ENCODE peak calls at places on chromosomes 7 and 10, in ten cellular contexts. One of them, this sample, is unnamed.

GRCh38 chr10:50417486-50417905 is 166.2 kb upstream of the ASAH2 start:
- DNase-seq in heart left ventricle: no peak
- DNase-seq in stomach: no peak
- DNase-seq in suprapubic skin: no peak
- DNase-seq in vagina: no peak
- DNase-seq in IMR-90: peak; percentile 3
- DNase-seq in uterus: no peak
- DNase-seq in breast epithelium: no peak
- DNase-seq in ovary: no peak
- DNase-seq in tibial nerve: peak; percentile 31
- DNase-seq in this sample: no peak

GRCh38 chr7:99453105-99453504 is 12.9 kb downstream of the ATP5MF start:
- DNase-seq in heart left ventricle: peak; percentile 40
- DNase-seq in stomach: no peak
- DNase-seq in suprapubic skin: no peak
- DNase-seq in vagina: no peak
- DNase-seq in IMR-90: no peak
- DNase-seq in uterus: no peak
- DNase-seq in breast epithelium: no peak
- DNase-seq in ovary: no peak
- DNase-seq in tibial nerve: no peak
- DNase-seq in this sample: no peak

GRCh38 chr10:83253272-83253671 is 886.0 kb upstream of the GHITM start:
- DNase-seq in heart left ventricle: no peak
- DNase-seq in stomach: no peak
- DNase-seq in suprapubic skin: no peak
- DNase-seq in vagina: no peak
- DNase-seq in IMR-90: no peak
- DNase-seq in uterus: no peak
- DNase-seq in breast epithelium: no peak
- DNase-seq in ovary: no peak
- DNase-seq in tibial nerve: no peak
- DNase-seq in this sample: no peak

GRCh38 chr7:55193245-55193644 is 171.9 kb upstream of the LANCL2 start:
- DNase-seq in heart left ventricle: no peak
- DNase-seq in stomach: no peak
- DNase-seq in suprapubic skin: no peak
- DNase-seq in vagina: peak; percentile 83
- DNase-seq in IMR-90: peak; percentile 22
- DNase-seq in uterus: no peak
- DNase-seq in breast epithelium: peak; percentile 9
- DNase-seq in ovary: no peak
- DNase-seq in tibial nerve: no peak
- DNase-seq in this sample: no peak

GRCh38 chr10:112344261-112344660 is 29.7 kb upstream of the ACSL5 start:
- DNase-seq in heart left ventricle: no peak
- DNase-seq in stomach: no peak
- DNase-seq in suprapubic skin: no peak
- DNase-seq in vagina: peak; percentile 62
- DNase-seq in IMR-90: no peak
- DNase-seq in uterus: no peak
- DNase-seq in breast epithelium: no peak
- DNase-seq in ovary: no peak
- DNase-seq in tibial nerve: no peak
- DNase-seq in this sample: no peak

GRCh38 chr7:68862736-68863135 is 735.5 kb upstream of the AUTS2 start:
- DNase-seq in heart left ventricle: no peak
- DNase-seq in stomach: no peak
- DNase-seq in suprapubic skin: no peak
- DNase-seq in vagina: no peak
- DNase-seq in IMR-90: no peak
- DNase-seq in uterus: no peak
- DNase-seq in breast epithelium: no peak
- DNase-seq in ovary: no peak
- DNase-seq in tibial nerve: no peak
- DNase-seq in this sample: no peak

GRCh38 chr7:25515876-25516275 is 287.6 kb upstream of the NPVF start:
- DNase-seq in heart left ventricle: no peak
- DNase-seq in stomach: no peak
- DNase-seq in suprapubic skin: no peak
- DNase-seq in vagina: no peak
- DNase-seq in IMR-90: no peak
- DNase-seq in uterus: no peak
- DNase-seq in breast epithelium: no peak
- DNase-seq in ovary: no peak
- DNase-seq in tibial nerve: no peak
- DNase-seq in this sample: no peak

GRCh38 chr7:92402920-92403759 is 44.1 kb upstream of the GATAD1 start:
- DNase-seq in heart left ventricle: no peak
- DNase-seq in stomach: no peak
- DNase-seq in suprapubic skin: no peak
- DNase-seq in vagina: no peak
- DNase-seq in IMR-90: peak; percentile 79
- DNase-seq in uterus: no peak
- DNase-seq in breast epithelium: no peak
- DNase-seq in ovary: no peak
- DNase-seq in tibial nerve: no peak
- DNase-seq in this sample: no peak

GRCh38 chr10:106619353-106619752 is 545.2 kb downstream of the SORCS1 start:
- DNase-seq in heart left ventricle: no peak
- DNase-seq in stomach: no peak
- DNase-seq in suprapubic skin: no peak
- DNase-seq in vagina: no peak
- DNase-seq in IMR-90: no peak
- DNase-seq in uterus: no peak
- DNase-seq in breast epithelium: no peak
- DNase-seq in ovary: no peak
- DNase-seq in tibial nerve: peak; percentile 35
- DNase-seq in this sample: no peak

GRCh38 chr10:660980-661890 is 28.2 kb downstream of the DIP2C start:
- DNase-seq in heart left ventricle: no peak
- DNase-seq in stomach: no peak
- DNase-seq in suprapubic skin: no peak
- DNase-seq in vagina: peak; percentile 83
- DNase-seq in IMR-90: no peak
- DNase-seq in uterus: no peak
- DNase-seq in breast epithelium: no peak
- DNase-seq in ovary: no peak
- DNase-seq in tibial nerve: no peak
- DNase-seq in this sample: peak; percentile 49

GRCh38 chr7:141701489-141702046 is 398 bp downstream of the DENND11 start:
- DNase-seq in heart left ventricle: peak; percentile 44
- DNase-seq in stomach: peak; percentile 51
- DNase-seq in suprapubic skin: peak; percentile 82
- DNase-seq in vagina: no peak
- DNase-seq in IMR-90: no peak
- DNase-seq in uterus: peak; percentile 27
- DNase-seq in breast epithelium: no peak
- DNase-seq in ovary: peak; percentile 59
- DNase-seq in tibial nerve: no peak
- DNase-seq in this sample: peak; percentile 56
- TF ChIP-seq POLR2A in heart left ventricle: no peak
- TF ChIP-seq POLR2A in stomach: no peak
- TF ChIP-seq POLR2A in suprapubic skin: no peak
- TF ChIP-seq POLR2A in vagina: no peak
- TF ChIP-seq POLR2A in IMR-90: no peak
- TF ChIP-seq POLR2A in uterus: no peak
- TF ChIP-seq POLR2A in breast epithelium: no peak
- TF ChIP-seq POLR2A in ovary: no peak
- TF ChIP-seq POLR2A in tibial nerve: no peak
- TF ChIP-seq POLR2A in this sample: no peak

DNA sequence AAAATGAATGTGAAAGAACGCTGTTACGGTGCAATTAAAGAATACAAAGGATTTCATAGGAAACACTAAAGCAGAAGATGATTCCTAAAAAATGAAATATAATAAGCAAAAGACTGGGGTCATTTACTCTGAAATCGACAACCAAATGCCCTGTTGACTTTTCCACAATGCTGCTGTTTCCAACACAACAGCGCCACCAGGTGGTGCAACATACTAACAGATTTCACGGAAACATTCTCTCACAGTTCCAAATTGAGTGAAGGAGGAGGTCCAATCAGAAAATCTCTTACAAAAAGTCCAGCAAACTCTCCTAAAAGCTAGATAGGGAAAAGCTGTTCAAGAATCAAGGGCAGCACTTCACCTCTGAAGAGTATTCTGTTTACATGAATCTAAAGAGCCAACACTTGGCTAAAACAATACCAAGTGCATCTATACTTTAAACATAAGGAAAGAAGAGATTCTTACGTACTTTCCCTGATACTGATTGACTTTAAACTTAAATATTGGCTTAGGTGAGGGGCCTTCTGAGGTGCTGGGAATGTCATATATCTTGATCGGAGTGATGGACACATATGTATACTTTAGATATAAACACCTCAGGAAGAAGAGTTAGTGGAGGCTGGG is 55.9 kb downstream of the UPF2 start:
- DNase-seq in heart left ventricle: peak; percentile 69
- DNase-seq in stomach: peak; percentile 84
- DNase-seq in suprapubic skin: peak; percentile 83
- DNase-seq in vagina: no peak
- DNase-seq in IMR-90: peak; percentile 84
- DNase-seq in uterus: peak; percentile 74
- DNase-seq in breast epithelium: peak; percentile 56
- DNase-seq in ovary: peak; percentile 84
- DNase-seq in tibial nerve: peak; percentile 93
- DNase-seq in this sample: peak; percentile 90
- TF ChIP-seq CTCF in heart left ventricle: peak; percentile 90
- TF ChIP-seq CTCF in stomach: no peak
- TF ChIP-seq CTCF in suprapubic skin: peak; percentile 66
- TF ChIP-seq CTCF in vagina: peak; percentile 85
- TF ChIP-seq CTCF in IMR-90: peak; percentile 89
- TF ChIP-seq CTCF in uterus: peak; percentile 68
- TF ChIP-seq CTCF in breast epithelium: peak; percentile 81
- TF ChIP-seq CTCF in ovary: peak; percentile 68
- TF ChIP-seq CTCF in tibial nerve: peak; percentile 75
- TF ChIP-seq CTCF in this sample: peak; percentile 86

GRCh38 chr7:130367836-130368235 is 12.5 kb upstream of the CPA1 start:
- DNase-seq in heart left ventricle: no peak
- DNase-seq in stomach: no peak
- DNase-seq in suprapubic skin: no peak
- DNase-seq in vagina: no peak
- DNase-seq in IMR-90: no peak
- DNase-seq in uterus: no peak
- DNase-seq in breast epithelium: no peak
- DNase-seq in ovary: no peak
- DNase-seq in tibial nerve: no peak
- DNase-seq in this sample: no peak

GRCh38 chr7:130368347-130368746 is 11.9 kb upstream of the CPA1 start:
- DNase-seq in heart left ventricle: no peak
- DNase-seq in stomach: no peak
- DNase-seq in suprapubic skin: no peak
- DNase-seq in vagina: no peak
- DNase-seq in IMR-90: no peak
- DNase-seq in uterus: no peak
- DNase-seq in breast epithelium: no peak
- DNase-seq in ovary: no peak
- DNase-seq in tibial nerve: no peak
- DNase-seq in this sample: no peak

GRCh38 chr7:130369110-130369711 is 11.1 kb upstream of the CPA1 start:
- DNase-seq in heart left ventricle: no peak
- DNase-seq in stomach: no peak
- DNase-seq in suprapubic skin: no peak
- DNase-seq in vagina: no peak
- DNase-seq in IMR-90: peak; percentile 75
- DNase-seq in uterus: no peak
- DNase-seq in breast epithelium: no peak
- DNase-seq in ovary: peak; percentile 82
- DNase-seq in tibial nerve: no peak
- DNase-seq in this sample: no peak

GRCh38 chr7:130371059-130371458 is 9.2 kb upstream of the CPA1 start:
- DNase-seq in heart left ventricle: no peak
- DNase-seq in stomach: peak; percentile 35
- DNase-seq in suprapubic skin: no peak
- DNase-seq in vagina: no peak
- DNase-seq in IMR-90: peak; percentile 52
- DNase-seq in uterus: peak; percentile 62
- DNase-seq in breast epithelium: no peak
- DNase-seq in ovary: peak; percentile 67
- DNase-seq in tibial nerve: peak; percentile 51
- DNase-seq in this sample: peak; percentile 42

DNA sequence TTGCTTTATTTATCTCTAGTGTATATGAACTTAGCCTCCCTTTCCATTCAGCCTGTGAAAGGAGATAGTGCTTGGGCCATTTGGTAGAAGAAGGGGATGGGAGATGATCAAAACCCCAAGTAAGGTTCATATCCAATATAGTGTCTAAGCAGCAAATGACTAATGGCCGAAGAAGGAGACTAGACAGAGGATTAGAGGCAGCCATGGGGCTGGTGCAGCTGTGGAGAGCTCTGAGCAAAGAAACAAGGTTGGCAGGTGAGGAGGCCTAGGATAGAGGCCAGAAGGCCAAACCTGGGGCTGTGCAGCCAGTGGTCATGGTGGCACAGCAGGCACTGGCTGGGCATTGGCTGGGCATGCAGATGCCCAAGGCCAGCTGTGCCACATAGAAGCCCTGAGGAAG is 10.5 kb upstream of the CPA1 start:
- DNase-seq in heart left ventricle: no peak
- DNase-seq in stomach: no peak
- DNase-seq in suprapubic skin: no peak
- DNase-seq in vagina: no peak
- DNase-seq in IMR-90: no peak
- DNase-seq in uterus: no peak
- DNase-seq in breast epithelium: no peak
- DNase-seq in ovary: no peak
- DNase-seq in tibial nerve: no peak
- DNase-seq in this sample: no peak
- H3K27ac ChIP-seq in heart left ventricle: no peak overlapping the region
- H3K27ac ChIP-seq in stomach: no peak overlapping the region
- H3K27ac ChIP-seq in suprapubic skin: no peak overlapping the region
- H3K27ac ChIP-seq in vagina: no peak overlapping the region
- H3K27ac ChIP-seq in IMR-90: peak overlapping the region; percentile 76
- H3K27ac ChIP-seq in uterus: no peak overlapping the region
- H3K27ac ChIP-seq in breast epithelium: peak overlapping the region; percentile 71
- H3K27ac ChIP-seq in ovary: no peak overlapping the region
- H3K27ac ChIP-seq in tibial nerve: no peak overlapping the region
- H3K27ac ChIP-seq in this sample: no peak overlapping the region

DNA sequence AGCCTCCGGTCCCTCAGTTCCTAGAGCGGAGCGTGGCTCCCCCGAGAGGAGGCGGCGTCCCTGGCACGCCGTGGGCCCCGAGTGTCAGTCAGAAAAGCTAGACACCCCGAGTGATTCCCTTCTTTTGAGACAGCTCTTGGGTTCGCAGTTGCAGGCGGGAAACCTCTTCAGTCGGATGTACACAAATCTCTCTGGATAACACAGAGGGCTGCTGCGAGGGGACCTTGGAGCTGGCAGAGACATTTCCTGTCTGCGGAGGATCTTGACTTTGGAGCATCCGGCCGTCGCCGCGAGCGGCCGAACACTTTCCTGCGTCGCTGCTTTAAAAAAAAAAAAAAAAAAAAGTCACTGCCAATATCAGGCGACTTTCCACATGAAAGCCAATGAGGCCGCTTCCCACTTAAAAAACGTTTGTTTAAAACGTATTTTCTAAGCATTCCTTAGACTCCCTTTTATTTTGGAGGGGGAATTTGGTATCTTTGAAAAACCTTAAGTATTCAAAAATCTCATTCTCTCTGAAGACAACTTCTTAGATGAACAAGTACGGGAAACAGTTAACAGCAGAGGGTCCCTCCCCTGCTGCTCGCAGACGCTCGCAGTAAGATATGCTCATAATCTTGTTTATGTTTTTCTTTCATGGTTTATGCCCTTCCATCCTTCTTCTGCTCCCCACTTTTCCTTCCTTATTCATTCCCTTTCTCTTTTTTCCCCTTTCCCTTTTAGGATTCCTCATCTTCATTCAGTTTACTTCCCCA is 9.9 kb downstream of the HHEX start:
- DNase-seq in heart left ventricle: peak; percentile 37
- DNase-seq in stomach: no peak
- DNase-seq in suprapubic skin: no peak
- DNase-seq in vagina: no peak
- DNase-seq in IMR-90: peak; percentile 42
- DNase-seq in uterus: no peak
- DNase-seq in breast epithelium: peak; percentile 24
- DNase-seq in ovary: no peak
- DNase-seq in tibial nerve: no peak
- DNase-seq in this sample: peak; percentile 68
- TF ChIP-seq POLR2A in heart left ventricle: no peak
- TF ChIP-seq POLR2A in stomach: no peak
- TF ChIP-seq POLR2A in suprapubic skin: no peak
- TF ChIP-seq POLR2A in vagina: no peak
- TF ChIP-seq POLR2A in IMR-90: no peak
- TF ChIP-seq POLR2A in uterus: no peak
- TF ChIP-seq POLR2A in breast epithelium: no peak
- TF ChIP-seq POLR2A in ovary: no peak
- TF ChIP-seq POLR2A in tibial nerve: no peak
- TF ChIP-seq POLR2A in this sample: no peak